ENCODE peak calls at places on chromosomes 12 and 14, in five cellular contexts. B is NCI-H446 treated with DMSO at 0.1 percent for 48 hours, T is Peyer's patch, X is GM06990, J is GF-D8. O is an unnamed sample.

GRCh38 chr14:38752750-38753149 is 350.3 kb downstream of the SEC23A start:
- DNase-seq in T (no peak), B (no peak), X (no peak), J (no peak), O (no peak)

GRCh38 chr14:80275208-80275850 is 64.0 kb upstream of the DIO2 start:
- DNase-seq in T (no peak), J (no peak), B (no peak), X (no peak), O (no peak)

GRCh38 chr14:56118611-56119181 is 485 bp downstream of the PELI2 start:
- DNase-seq in B (no peak), X (no peak), J (no peak), T (peak; percentile 65), O (no peak)

GRCh38 chr14:39247256-39247655 is 13.5 kb downstream of the MIA2 start:
- DNase-seq in J (no peak), T (no peak), B (no peak), X (no peak), O (no peak)

GRCh38 chr12:26119391-26119981 is 5.4 kb downstream of the BHLHE41 start:
- DNase-seq in X (no peak), T (no peak), J (no peak), B (peak; percentile 61), O (peak; percentile 29)

GRCh38 chr12:7101047-7101693 is 7.8 kb downstream of the C1RL start:
- DNase-seq in X (no peak), T (no peak), J (no peak), B (no peak), O (no peak)

GRCh38 chr14:87615822-87616679 is 376.9 kb downstream of the GALC start:
- DNase-seq in B (peak; percentile 18), X (no peak), J (no peak), T (no peak), O (peak; percentile 34)

GRCh38 chr14:20684662-20685456 is 499 bp downstream of the RNASE4 start:
- DNase-seq in B (peak; percentile 30), X (no peak), T (peak; percentile 67), J (no peak), O (peak; percentile 34)

GRCh38 chr12:3888654-3889053 is 15.5 kb upstream of the PARP11 start:
- DNase-seq in J (peak; percentile 32), T (no peak), B (no peak), X (no peak), O (no peak)

GRCh38 chr12:68572650-68573049 is 38.0 kb upstream of the RAP1B start:
- DNase-seq in T (no peak), J (no peak), X (no peak), B (no peak), O (no peak)

GRCh38 chr12:124862768-124863408 is 776 bp downstream of the SCARB1 start:
- DNase-seq in T (no peak), X (peak; percentile 50), B (no peak), J (no peak), O (no peak)

GRCh38 chr12:91871751-91872150 is 273.9 kb downstream of the BTG1 start:
- DNase-seq in B (no peak), X (no peak), J (no peak), T (no peak), O (no peak)

GRCh38 chr14:77046706-77047105 is 18.2 kb upstream of the IRF2BPL start:
- DNase-seq in J (no peak), X (no peak), B (no peak), T (no peak), O (no peak)

GRCh38 chr12:32052300-32052691 is 54.4 kb upstream of the BICD1 start:
- DNase-seq in B (no peak), X (no peak), J (no peak), T (no peak), O (no peak)

GRCh38 chr14:55556929-55557623 is 22.9 kb upstream of the KTN1 start:
- DNase-seq in B (peak; percentile 77), J (no peak), T (no peak), X (no peak), O (no peak)

GRCh38 chr12:70242695-70243509 is at the start of gene CNOT2:
- DNase-seq in T (peak; percentile 93), B (peak; percentile 71), X (peak; percentile 90), J (peak; percentile 84), O (peak; percentile 62)

GRCh38 chr14:103847954-103848719 is 762 bp upstream of the PPP1R13B start:
- DNase-seq in T (peak; percentile 65), B (no peak), J (no peak), X (no peak), O (no peak)

GRCh38 chr12:108515916-108516315 is 839 bp downstream of the FICD start:
- DNase-seq in B (no peak), X (peak; percentile 35), T (no peak), J (no peak), O (no peak)

GRCh38 chr12:91404362-91404899 is 221.8 kb upstream of the DCN start:
- DNase-seq in T (no peak), J (no peak), B (no peak), X (no peak), O (no peak)

GRCh38 chr12:6962285-6963015 is 8.0 kb downstream of the PHB2 start:
- DNase-seq in B (no peak), X (no peak), T (peak; percentile 86), J (peak; percentile 67), O (no peak)